ENCODE peak calls at places on chromosomes 11 and 22, in five cellular contexts. One of them, this sample, is unnamed.

GRCh38 chr22:25903294-25903693 is 161.3 kb downstream of the MYO18B start:
- DNase-seq in tibial nerve: no peak
- DNase-seq in cardiac fibroblast: no peak
- DNase-seq in hepatic stellate cell: no peak
- DNase-seq in caudate nucleus: no peak
- DNase-seq in this sample: no peak

GRCh38 chr11:35275808-35276170 is 136.8 kb downstream of the CD44 start:
- DNase-seq in tibial nerve: no peak
- DNase-seq in cardiac fibroblast: no peak
- DNase-seq in hepatic stellate cell: no peak
- DNase-seq in caudate nucleus: no peak
- DNase-seq in this sample: no peak

GRCh38 chr22:37601540-37602442 is 6.8 kb upstream of the GGA1 start:
- DNase-seq in tibial nerve: no peak
- DNase-seq in cardiac fibroblast: peak; percentile 35
- DNase-seq in hepatic stellate cell: no peak
- DNase-seq in caudate nucleus: no peak
- DNase-seq in this sample: no peak

GRCh38 chr11:62075438-62075837 is 48.4 kb upstream of the INCENP start:
- DNase-seq in tibial nerve: no peak
- DNase-seq in cardiac fibroblast: no peak
- DNase-seq in hepatic stellate cell: no peak
- DNase-seq in caudate nucleus: no peak
- DNase-seq in this sample: no peak

GRCh38 chr11:76391039-76391438 is 9.9 kb downstream of the GVQW3 start:
- DNase-seq in tibial nerve: no peak
- DNase-seq in cardiac fibroblast: no peak
- DNase-seq in hepatic stellate cell: no peak
- DNase-seq in caudate nucleus: no peak
- DNase-seq in this sample: no peak

GRCh38 chr11:102446606-102447005 is 6.0 kb downstream of the TMEM123 start:
- DNase-seq in tibial nerve: no peak
- DNase-seq in cardiac fibroblast: peak; percentile 71
- DNase-seq in hepatic stellate cell: peak; percentile 70
- DNase-seq in caudate nucleus: no peak
- DNase-seq in this sample: no peak

GRCh38 chr11:71238285-71238875 is 14.0 kb downstream of the SHANK2 start:
- DNase-seq in tibial nerve: no peak
- DNase-seq in cardiac fibroblast: no peak
- DNase-seq in hepatic stellate cell: no peak
- DNase-seq in caudate nucleus: no peak
- DNase-seq in this sample: no peak

GRCh38 chr11:68373810-68374501 is 61.6 kb downstream of the LRP5 start:
- DNase-seq in tibial nerve: no peak
- DNase-seq in cardiac fibroblast: peak; percentile 32
- DNase-seq in hepatic stellate cell: peak; percentile 85
- DNase-seq in caudate nucleus: no peak
- DNase-seq in this sample: peak; percentile 74

GRCh38 chr11:19652976-19653375 is 59.7 kb upstream of the NAV2 start:
- DNase-seq in tibial nerve: no peak
- DNase-seq in cardiac fibroblast: no peak
- DNase-seq in hepatic stellate cell: no peak
- DNase-seq in caudate nucleus: no peak
- DNase-seq in this sample: no peak

GRCh38 chr11:116478676-116479075 is 294.1 kb downstream of the BUD13 start:
- DNase-seq in tibial nerve: no peak
- DNase-seq in cardiac fibroblast: no peak
- DNase-seq in hepatic stellate cell: no peak
- DNase-seq in caudate nucleus: no peak
- DNase-seq in this sample: no peak

GRCh38 chr11:25855916-25856315 is 476.0 kb upstream of the ANO3 start:
- DNase-seq in tibial nerve: no peak
- DNase-seq in cardiac fibroblast: no peak
- DNase-seq in hepatic stellate cell: no peak
- DNase-seq in caudate nucleus: no peak
- DNase-seq in this sample: no peak

GRCh38 chr22:19951351-19951750 is 9.7 kb upstream of the TXNRD2 start:
- DNase-seq in tibial nerve: no peak
- DNase-seq in cardiac fibroblast: no peak
- DNase-seq in hepatic stellate cell: no peak
- DNase-seq in caudate nucleus: no peak
- DNase-seq in this sample: no peak

GRCh38 chr11:22690891-22691290 is 24.5 kb downstream of the GAS2 start:
- DNase-seq in tibial nerve: no peak
- DNase-seq in cardiac fibroblast: no peak
- DNase-seq in hepatic stellate cell: no peak
- DNase-seq in caudate nucleus: no peak
- DNase-seq in this sample: no peak

GRCh38 chr11:77002776-77003175 is 31.4 kb upstream of the B3GNT6 start:
- DNase-seq in tibial nerve: no peak
- DNase-seq in cardiac fibroblast: no peak
- DNase-seq in hepatic stellate cell: no peak
- DNase-seq in caudate nucleus: no peak
- DNase-seq in this sample: no peak

GRCh38 chr11:33375688-33376311 is 118.6 kb downstream of the HIPK3 start:
- DNase-seq in tibial nerve: no peak
- DNase-seq in cardiac fibroblast: peak; percentile 41
- DNase-seq in hepatic stellate cell: peak; percentile 28
- DNase-seq in caudate nucleus: no peak
- DNase-seq in this sample: peak; percentile 54

GRCh38 chr11:126282361-126282741 is 542 bp upstream of the TIRAP start:
- DNase-seq in tibial nerve: no peak
- DNase-seq in cardiac fibroblast: peak; percentile 43
- DNase-seq in hepatic stellate cell: peak; percentile 61
- DNase-seq in caudate nucleus: no peak
- DNase-seq in this sample: peak; percentile 46

GRCh38 chr22:24026733-24027132 is 15.6 kb downstream of the CABIN1 start:
- DNase-seq in tibial nerve: no peak
- DNase-seq in cardiac fibroblast: no peak
- DNase-seq in hepatic stellate cell: no peak
- DNase-seq in caudate nucleus: no peak
- DNase-seq in this sample: no peak

GRCh38 chr22:17742528-17742902 is 31.8 kb downstream of the BID start:
- DNase-seq in tibial nerve: no peak
- DNase-seq in cardiac fibroblast: peak; percentile 71
- DNase-seq in hepatic stellate cell: peak; percentile 87
- DNase-seq in caudate nucleus: no peak
- DNase-seq in this sample: peak; percentile 72

GRCh38 chr11:41392591-41392990 is 66.9 kb downstream of the LRRC4C start:
- DNase-seq in tibial nerve: no peak
- DNase-seq in cardiac fibroblast: no peak
- DNase-seq in hepatic stellate cell: no peak
- DNase-seq in caudate nucleus: no peak
- DNase-seq in this sample: no peak

GRCh38 chr11:93822359-93822758 is 28.1 kb downstream of the VSTM5 start:
- DNase-seq in tibial nerve: no peak
- DNase-seq in cardiac fibroblast: peak; percentile 23
- DNase-seq in hepatic stellate cell: no peak
- DNase-seq in caudate nucleus: no peak
- DNase-seq in this sample: no peak

GRCh38 chr11:111513240-111513605 is 1.0 kb upstream of the BTG4 start:
- DNase-seq in tibial nerve: no peak
- DNase-seq in cardiac fibroblast: no peak
- DNase-seq in hepatic stellate cell: no peak
- DNase-seq in caudate nucleus: no peak
- DNase-seq in this sample: no peak

GRCh38 chr11:113174862-113175261 is 139.5 kb upstream of the TTC12 start:
- DNase-seq in tibial nerve: no peak
- DNase-seq in cardiac fibroblast: no peak
- DNase-seq in hepatic stellate cell: no peak
- DNase-seq in caudate nucleus: no peak
- DNase-seq in this sample: no peak

GRCh38 chr22:26502688-26503561 is 9.3 kb downstream of the TFIP11 start:
- DNase-seq in tibial nerve: no peak
- DNase-seq in cardiac fibroblast: peak; percentile 52
- DNase-seq in hepatic stellate cell: peak; percentile 39
- DNase-seq in caudate nucleus: no peak
- DNase-seq in this sample: no peak

GRCh38 chr11:19646921-19647320 is 65.7 kb upstream of the NAV2 start:
- DNase-seq in tibial nerve: no peak
- DNase-seq in cardiac fibroblast: peak; percentile 82
- DNase-seq in hepatic stellate cell: peak; percentile 72
- DNase-seq in caudate nucleus: no peak
- DNase-seq in this sample: no peak

GRCh38 chr11:59173080-59173963 is 1.4 kb downstream of the DTX4 start:
- DNase-seq in tibial nerve: no peak
- DNase-seq in cardiac fibroblast: peak; percentile 15
- DNase-seq in hepatic stellate cell: peak; percentile 40
- DNase-seq in caudate nucleus: no peak
- DNase-seq in this sample: no peak

GRCh38 chr11:70415642-70416395 is 17.5 kb downstream of the CTTN start:
- DNase-seq in tibial nerve: no peak
- DNase-seq in cardiac fibroblast: peak; percentile 47
- DNase-seq in hepatic stellate cell: no peak
- DNase-seq in caudate nucleus: no peak
- DNase-seq in this sample: no peak

GRCh38 chr22:25942989-25943411 is 201.0 kb downstream of the MYO18B start:
- DNase-seq in tibial nerve: peak; percentile 31
- DNase-seq in cardiac fibroblast: no peak
- DNase-seq in hepatic stellate cell: no peak
- DNase-seq in caudate nucleus: no peak
- DNase-seq in this sample: no peak

GRCh38 chr22:30705710-30706651 is 11.3 kb downstream of the OSBP2 start:
- DNase-seq in tibial nerve: no peak
- DNase-seq in cardiac fibroblast: peak; percentile 42
- DNase-seq in hepatic stellate cell: no peak
- DNase-seq in caudate nucleus: no peak
- DNase-seq in this sample: no peak

This sample was measured in frontal cortex.